ENCODE peak calls at places on chromosomes 5 and 9, in seven cellular contexts. R is HCT116, Z is lung, J is thyroid gland, U is IMR-90, V is neural progenitor cell, S is heart left ventricle. H is an unnamed sample. For H3K4me1, the result is how much of the 10 kb centered on the place peaks cover.

GRCh38 chr9:131706608-131706970 is 33.3 kb downstream of the RAPGEF1 start:
- DNase-seq in Z (no peak), U (no peak), S (no peak), J (no peak), R (no peak), V (no peak), H (no peak)

GRCh38 chr9:104093647-104094533 is at the start of gene SMC2:
- DNase-seq in R (peak), Z (peak), U (peak), S (peak), V (peak), J (peak), H (peak)

GRCh38 chr5:155082401-155082800 is 68.8 kb downstream of the KIF4B start:
- DNase-seq in Z (no peak), S (no peak), V (no peak), J (no peak), R (peak), U (peak), H (no peak)

GRCh38 chr9:136631038-136632000 is 31.4 kb upstream of the EGFL7 start:
- DNase-seq in S (peak), Z (peak), U (peak), V (peak), R (peak), J (peak), H (peak)

GRCh38 chr9:124216474-124217176 is 41.1 kb upstream of the NEK6 start:
- DNase-seq in Z (peak), J (no peak), R (no peak), U (no peak), S (no peak), V (no peak), H (no peak)

GRCh38 chr5:74641014-74641777 is 668 bp upstream of the ENC1 start:
- DNase-seq in R (peak), U (peak), S (peak), J (peak), V (peak), Z (peak), H (peak)

GRCh38 chr5:120088831-120089230 is 375.3 kb upstream of the PRR16 start:
- DNase-seq in R (no peak), U (no peak), J (no peak), S (no peak), Z (no peak), V (no peak), H (no peak)

GRCh38 chr5:172133359-172134029 is 54.5 kb downstream of the STK10 start:
- DNase-seq in Z (peak), S (peak), U (peak), V (no peak), R (no peak), J (peak), H (no peak)

GRCh38 chr5:8176101-8176693 is 307.2 kb downstream of the MTRR start:
- DNase-seq in U (peak), J (no peak), V (no peak), Z (no peak), R (no peak), S (no peak), H (no peak)

GRCh38 chr5:59123595-59124561 is 541.0 kb downstream of the RAB3C start:
- DNase-seq in R (no peak), J (no peak), V (peak), S (no peak), Z (no peak), U (peak), H (peak)

GRCh38 chr5:157817928-157818327 is 41.0 kb downstream of the CLINT1 start:
- DNase-seq in S (no peak), R (no peak), V (no peak), Z (no peak), U (no peak), J (no peak), H (no peak)

GRCh38 chr9:29556317-29556716 is 1983.0 kb upstream of the C9orf72 start:
- DNase-seq in V (no peak), U (no peak), J (no peak), Z (no peak), S (no peak), R (no peak), H (no peak)

GRCh38 chr9:124281934-124282351 is 24.2 kb downstream of the NEK6 start:
- DNase-seq in S (no peak), U (no peak), R (no peak), V (no peak), Z (no peak), J (no peak), H (no peak)

GRCh38 chr5:156330141-156330870 is 3.3 kb downstream of the SGCD start:
- DNase-seq in R (no peak), J (no peak), V (no peak), S (no peak), U (peak), Z (no peak), H (no peak)

GRCh38 chr9:85716031-85716877 is 25.5 kb downstream of the AGTPBP1 start:
- DNase-seq in J (no peak), Z (no peak), R (no peak), S (no peak), U (no peak), V (no peak), H (no peak)

GRCh38 chr5:355379-355935 is 33.9 kb downstream of the AHRR start:
- DNase-seq in R (no peak), V (no peak), S (no peak), J (no peak), U (no peak), Z (peak), H (no peak)

DNA sequence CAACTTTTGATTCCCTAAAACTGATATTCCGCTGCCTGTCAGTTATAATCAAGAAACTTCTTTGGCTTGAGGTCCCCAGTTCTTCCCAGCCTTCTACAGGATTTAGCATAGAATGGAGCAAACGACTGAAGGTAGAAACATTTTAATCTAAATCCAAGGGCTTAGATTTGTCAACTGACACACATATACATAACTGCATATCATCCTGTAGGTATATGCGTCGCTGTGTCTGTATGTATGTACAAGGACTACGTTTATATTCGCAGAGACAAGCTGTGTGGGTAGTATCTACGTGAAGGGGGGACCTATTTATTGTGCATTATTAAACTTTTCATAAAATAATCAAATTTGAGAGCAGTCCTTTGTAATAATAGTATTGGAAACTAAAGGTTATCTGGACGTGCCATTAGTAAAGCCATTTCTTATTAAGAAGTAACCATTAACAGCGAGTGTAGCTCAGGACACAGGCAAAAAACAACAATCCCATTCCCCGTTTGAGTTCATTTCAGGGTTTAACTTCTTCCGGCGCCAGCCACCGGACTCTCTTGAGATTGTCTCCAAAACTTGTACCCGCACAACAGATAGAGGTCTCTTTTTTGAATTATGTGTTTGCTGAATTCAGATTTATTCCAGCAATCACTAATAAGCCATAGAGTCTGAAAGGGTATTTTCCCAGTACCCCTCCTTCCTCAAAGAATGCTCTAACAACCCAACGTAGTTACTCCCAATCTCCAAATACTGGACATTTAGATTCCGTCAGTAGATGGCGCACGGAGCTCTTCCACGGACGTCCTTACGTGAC is 2.1 kb upstream of the MLLT3 start:
- DNase-seq in U (peak), S (peak), Z (peak), J (peak), V (peak), R (peak), H (peak)
- H3K4me3 ChIP-seq in U (peak), S (peak), Z (no peak), J (peak), V (peak), R (peak), H (peak)

DNA sequence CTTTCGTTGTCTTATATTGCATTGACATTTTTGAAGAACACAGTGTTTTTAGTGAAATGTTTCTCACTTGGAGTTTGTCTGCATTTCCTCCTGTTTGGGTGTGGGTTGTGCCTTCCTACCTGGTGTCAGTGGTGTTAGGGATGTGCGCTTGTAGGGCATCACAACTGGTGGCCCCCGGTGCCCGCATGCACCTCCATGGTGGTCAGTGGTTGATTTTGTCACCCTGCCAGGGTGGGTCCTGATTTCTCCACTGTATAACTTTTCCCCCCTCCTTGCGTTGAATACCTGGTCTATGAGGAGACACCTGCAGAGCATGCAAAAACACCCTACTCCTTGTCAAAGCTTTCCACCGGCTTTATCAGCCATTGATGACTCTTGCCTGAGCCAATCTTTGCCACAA is 132.9 kb downstream of the BARX1 start:
- DNase-seq in J (no peak), U (no peak), Z (no peak), V (no peak), S (no peak), R (no peak), H (no peak)
- H3K27ac ChIP-seq in J (no peak), U (no peak), Z (no peak), V (no peak), S (no peak), R (no peak), H (no peak)

GRCh38 chr5:10567181-10567591 is 3.3 kb downstream of the ANKRD33B start:
- DNase-seq in J (no peak), V (no peak), U (no peak), R (no peak), S (no peak), Z (no peak), H (no peak)
- H3K4me1 ChIP-seq in J (under half), V (under half), U (under half), R (half or more), S (under half), Z (under half), H (under half)

GRCh38 chr9:37645903-37646506 is 4.7 kb upstream of the FRMPD1 start:
- DNase-seq in S (no peak), U (no peak), J (no peak), V (no peak), R (no peak), Z (no peak), H (no peak)

GRCh38 chr9:37653385-37653784 is 2.6 kb downstream of the FRMPD1 start:
- DNase-seq in V (no peak), S (no peak), U (no peak), J (no peak), R (no peak), Z (no peak), H (no peak)

GRCh38 chr9:37650873-37651768 is at the start of gene FRMPD1:
- DNase-seq in U (peak), S (peak), V (peak), Z (peak), R (no peak), J (peak), H (peak)

GRCh38 chr9:37650299-37650872 is 368 bp upstream of the FRMPD1 start:
- DNase-seq in U (no peak), R (no peak), J (no peak), V (peak), Z (no peak), S (peak), H (no peak)
- H3K4me3 ChIP-seq in U (peak), R (peak), J (no peak), V (peak), Z (no peak), S (peak), H (no peak)

GRCh38 chr9:94859891-94860290 is 133.4 kb downstream of the AOPEP start:
- DNase-seq in Z (no peak), S (no peak), U (no peak), J (no peak), V (no peak), R (no peak), H (no peak)
- H3K27ac ChIP-seq in Z (no peak), S (no peak), U (no peak), J (no peak), V (no peak), R (no peak), H (no peak)

DNA sequence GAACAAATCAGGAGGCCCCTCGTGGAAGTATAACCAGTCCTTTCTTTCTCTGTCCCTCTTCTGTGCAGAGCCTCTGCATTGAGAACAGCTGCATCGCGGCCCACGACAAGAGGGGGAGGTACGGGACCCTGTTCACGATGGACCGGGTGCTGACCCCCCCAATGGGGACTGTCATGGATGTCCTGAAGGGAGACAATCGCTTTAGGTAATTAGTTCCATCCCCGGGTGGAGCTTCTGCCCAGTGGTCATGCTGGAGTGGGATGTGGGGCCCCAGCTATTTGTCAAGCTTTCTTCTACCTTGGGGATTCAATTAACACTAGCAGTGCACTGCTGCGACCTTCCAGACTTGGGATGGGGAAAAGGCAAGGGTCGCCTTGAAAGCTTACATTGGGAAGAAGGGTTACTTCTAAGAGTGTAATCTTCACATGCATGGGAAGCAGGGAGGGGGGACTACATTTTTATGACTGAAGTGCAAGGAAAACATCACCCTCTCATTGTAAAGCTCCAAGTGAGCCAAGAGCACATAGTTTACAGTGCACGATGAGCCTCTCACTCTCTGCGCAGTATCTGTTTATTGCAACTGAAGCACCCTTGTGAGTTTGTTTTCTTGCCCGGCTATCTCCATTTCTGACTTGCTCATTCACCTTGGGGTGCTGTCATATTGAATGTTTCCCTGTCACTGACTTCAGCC is 27.0 kb downstream of the TGFBI start:
- DNase-seq in U (no peak), R (no peak), V (no peak), J (no peak), Z (no peak), S (no peak), H (no peak)
- H3K4me1 ChIP-seq in U (half or more), R (under half), V (under half), J (under half), Z (under half), S (under half), H (under half)

DNA sequence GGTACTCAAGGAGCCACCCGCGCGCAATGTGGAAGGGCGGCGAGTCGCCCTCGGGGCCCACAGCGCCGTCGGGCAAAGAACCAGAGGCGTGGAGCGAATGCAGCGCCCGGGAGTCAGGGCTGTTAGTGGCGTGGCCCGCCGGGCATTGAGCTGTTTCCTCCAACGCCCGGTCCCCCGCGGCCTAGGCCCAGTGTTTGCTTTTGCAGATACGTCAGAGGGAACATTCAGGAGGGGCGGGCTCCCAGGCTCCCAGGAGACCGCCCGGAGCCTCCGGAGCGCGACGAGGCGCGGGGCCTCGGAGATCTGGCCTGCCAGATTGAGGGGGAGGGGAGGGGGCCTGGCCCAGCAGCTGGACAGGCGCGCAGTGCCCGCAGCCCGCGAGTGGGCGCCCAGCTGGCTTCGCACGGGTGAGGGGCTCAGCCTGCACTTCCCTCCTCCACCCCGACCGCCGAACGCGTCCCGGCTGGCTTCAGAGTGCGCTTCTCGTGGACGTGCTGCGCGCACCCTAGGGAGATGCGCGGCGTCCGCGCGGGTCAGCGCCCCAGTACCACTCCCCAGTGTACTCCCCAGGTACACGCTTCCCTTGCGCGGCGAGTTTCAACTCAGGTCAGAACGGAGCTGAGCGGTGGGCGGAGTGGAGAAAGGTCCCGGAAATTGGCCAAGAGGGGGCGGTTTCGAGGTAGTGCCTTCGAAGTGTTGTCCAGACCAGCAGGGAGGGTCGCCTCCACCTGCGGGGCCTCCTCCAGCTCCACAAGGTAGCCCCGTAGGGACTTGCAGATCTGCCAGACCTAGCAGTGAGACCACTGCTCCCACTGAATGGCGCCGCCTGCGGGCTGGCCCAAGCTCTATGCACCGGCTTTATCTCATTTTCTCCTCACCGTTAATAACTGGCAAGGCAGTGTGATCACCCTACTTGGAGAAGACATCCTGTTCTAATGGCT is 130.4 kb downstream of the TMEM174 start:
- DNase-seq in J (peak), S (no peak), U (no peak), R (no peak), V (peak), Z (no peak), H (no peak)
- H3K4me3 ChIP-seq in J (no peak), S (no peak), U (no peak), R (no peak), V (peak), Z (no peak), H (no peak)

GRCh38 chr9:129809346-129809745 is 6.4 kb downstream of the TOR1B start:
- DNase-seq in U (no peak), Z (no peak), J (no peak), R (no peak), S (no peak), V (no peak), H (no peak)
- H3K27ac ChIP-seq in U (no peak), Z (no peak), J (no peak), R (no peak), S (no peak), V (no peak), H (no peak)

H was measured in naive thymus-derived CD4-positive, alpha-beta T cell.